ENCODE peak calls at places on chromosomes 7 and 10, in six cellular contexts. B is spleen, T is HCT116, V is ovary, R is Peyer's patch, U is OCI-LY7. W is an unnamed sample.
A peak's percentile ranks its signal among the peaks of the same experiment; 100 is the strongest.

GRCh38 chr7:336810-337566 is 47.0 kb downstream of the FOXL3 start:
- DNase-seq in B (peak; percentile 69), U (no peak), T (no peak), R (no peak), V (no peak), W (no peak)

GRCh38 chr7:80623465-80624252 is 14.8 kb upstream of the CD36 start:
- DNase-seq in V (no peak), T (no peak), U (no peak), R (no peak), B (no peak), W (no peak)

GRCh38 chr10:121518321-121518720 is 79.9 kb downstream of the FGFR2 start:
- DNase-seq in V (no peak), R (no peak), T (no peak), U (no peak), B (no peak), W (no peak)

GRCh38 chr7:47389923-47390630 is 191.8 kb downstream of the TNS3 start:
- DNase-seq in T (no peak), V (no peak), R (no peak), B (no peak), U (no peak), W (peak; percentile 18)

GRCh38 chr10:115844592-115844991 is 428.4 kb downstream of the GFRA1 start:
- DNase-seq in U (no peak), B (no peak), R (no peak), V (no peak), T (no peak), W (no peak)

GRCh38 chr7:120079704-120080103 is 193.3 kb upstream of the KCND2 start:
- DNase-seq in T (no peak), B (no peak), U (no peak), V (no peak), R (no peak), W (no peak)

GRCh38 chr7:92836489-92837213 is at the start of gene CDK6:
- DNase-seq in R (peak; percentile 63), B (peak; percentile 92), V (peak; percentile 60), T (no peak), U (peak; percentile 58), W (peak; percentile 85)

GRCh38 chr10:69650589-69651261 is 20.7 kb downstream of the FAM241B start:
- DNase-seq in U (no peak), V (no peak), B (peak; percentile 47), R (no peak), T (no peak), W (no peak)

GRCh38 chr10:44939691-44940401 is 19.8 kb upstream of the RASSF4 start:
- DNase-seq in T (no peak), B (no peak), U (no peak), V (no peak), R (no peak), W (no peak)

GRCh38 chr10:80938920-80939319 is 401.2 kb downstream of the SH2D4B start:
- DNase-seq in B (no peak), R (no peak), T (no peak), V (no peak), U (no peak), W (no peak)

GRCh38 chr10:78528749-78529204 is 495.1 kb downstream of the RPS24 start:
- DNase-seq in U (no peak), R (no peak), V (no peak), T (no peak), B (no peak), W (no peak)

GRCh38 chr7:104845541-104845940 is 168.5 kb upstream of the KMT2E start:
- DNase-seq in R (no peak), T (no peak), B (no peak), V (no peak), U (no peak), W (no peak)

GRCh38 chr7:55449205-55449991 is 84.3 kb downstream of the LANCL2 start:
- DNase-seq in R (no peak), T (no peak), B (no peak), V (no peak), U (no peak), W (peak; percentile 60)

GRCh38 chr10:86703176-86703575 is 34.9 kb downstream of the LDB3 start:
- DNase-seq in V (no peak), R (no peak), U (no peak), T (no peak), B (peak; percentile 67), W (no peak)

GRCh38 chr10:89516149-89516832 is 19.1 kb downstream of the SLC16A12 start:
- DNase-seq in B (no peak), R (no peak), V (peak; percentile 44), U (no peak), T (no peak), W (no peak)

GRCh38 chr10:127017406-127018297 is 112.4 kb downstream of the DOCK1 start:
- DNase-seq in V (no peak), U (no peak), B (no peak), T (no peak), R (no peak), W (no peak)

GRCh38 chr7:54978364-54979116 is 40.3 kb upstream of the EGFR start:
- DNase-seq in U (no peak), B (no peak), T (no peak), R (no peak), V (no peak), W (no peak)

GRCh38 chr7:88377421-88377820 is 70.7 kb upstream of the STEAP4 start:
- DNase-seq in B (no peak), U (no peak), R (no peak), V (no peak), T (peak; percentile 68), W (no peak)

GRCh38 chr7:98584830-98585229 is 32.3 kb upstream of the NPTX2 start:
- DNase-seq in R (no peak), V (no peak), T (no peak), B (no peak), U (no peak), W (no peak)

GRCh38 chr10:18618995-18619394 is 32.4 kb downstream of the NSUN6 start:
- DNase-seq in V (no peak), R (no peak), U (no peak), B (no peak), T (no peak), W (no peak)

GRCh38 chr7:29885626-29886025 is 79.3 kb downstream of the WIPF3 start:
- DNase-seq in T (no peak), V (no peak), B (no peak), R (no peak), U (no peak), W (no peak)

GRCh38 chr7:93119191-93119905 is 1.6 kb upstream of the SAMD9 start:
- DNase-seq in U (no peak), V (no peak), R (no peak), T (no peak), B (no peak), W (no peak)

GRCh38 chr10:28089467-28089866 is 90.6 kb upstream of the ODAD2 start:
- DNase-seq in B (no peak), V (no peak), U (no peak), T (peak; percentile 91), R (no peak), W (no peak)

GRCh38 chr10:79070611-79071534 is 2.1 kb downstream of the ZMIZ1 start:
- DNase-seq in U (no peak), R (no peak), V (peak; percentile 80), B (peak; percentile 90), T (no peak), W (peak; percentile 95)

GRCh38 chr7:38699481-38699880 is 68.3 kb upstream of the AMPH start:
- DNase-seq in V (no peak), T (no peak), R (no peak), B (no peak), U (no peak), W (no peak)

GRCh38 chr7:135262623-135263320 is 29.1 kb downstream of the STRA8 start:
- DNase-seq in T (no peak), B (no peak), V (no peak), R (no peak), U (no peak), W (no peak)

DNA sequence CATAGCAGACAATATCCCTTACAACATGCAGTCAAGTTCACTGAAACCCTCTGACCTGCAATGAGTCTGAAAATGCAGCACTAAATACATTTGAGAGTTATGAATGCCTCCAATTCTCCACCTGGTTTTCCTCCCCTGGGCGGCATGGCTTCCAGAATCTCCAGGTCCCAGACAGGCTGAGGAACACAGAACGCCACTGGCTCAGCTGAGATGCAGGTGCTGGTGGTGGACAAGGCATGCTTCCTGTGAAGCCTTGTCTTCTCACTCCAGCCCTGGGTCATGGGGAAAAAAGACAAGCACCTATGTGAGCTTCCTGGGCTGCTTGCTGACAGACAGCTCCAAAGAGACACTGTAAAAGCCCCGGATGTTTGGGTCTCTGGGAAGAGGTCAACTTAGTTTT is 127.6 kb downstream of the EMX2 start:
- DNase-seq in B (no peak), R (no peak), V (no peak), U (no peak), T (no peak), W (no peak)
- H3K27ac ChIP-seq in B (no peak overlapping the region), R (no peak overlapping the region), V (no peak overlapping the region), U (no peak overlapping the region), T (no peak overlapping the region), W (no peak overlapping the region)

GRCh38 chr7:28083998-28084985 is 96.3 kb downstream of the JAZF1 start:
- DNase-seq in V (no peak), R (no peak), B (no peak), T (no peak), U (no peak), W (no peak)
- H3K27ac ChIP-seq in V (no peak overlapping the region), R (no peak overlapping the region), B (peak overlapping the region; percentile 57), T (no peak overlapping the region), U (no peak overlapping the region), W (peak overlapping the region; percentile 33)

GRCh38 chr10:117318909-117319308 is 56.3 kb downstream of the PDZD8 start:
- DNase-seq in T (no peak), R (no peak), V (no peak), B (no peak), U (no peak), W (no peak)

GRCh38 chr10:117324367-117324766 is 50.9 kb downstream of the PDZD8 start:
- DNase-seq in B (no peak), U (no peak), V (no peak), T (no peak), R (no peak), W (no peak)

GRCh38 chr10:117322258-117322657 is 53.0 kb downstream of the PDZD8 start:
- DNase-seq in U (no peak), T (no peak), V (no peak), B (no peak), R (no peak), W (no peak)

GRCh38 chr10:117320050-117320665 is 55.1 kb downstream of the PDZD8 start:
- DNase-seq in U (peak; percentile 27), V (no peak), B (no peak), R (no peak), T (no peak), W (no peak)
- H3K27ac ChIP-seq in U (no peak overlapping the region), V (no peak overlapping the region), B (no peak overlapping the region), R (no peak overlapping the region), T (no peak overlapping the region), W (no peak overlapping the region)

GRCh38 chr7:74544706-74545469 is 91.2 kb downstream of the GTF2IRD1 start:
- DNase-seq in B (no peak), R (no peak), V (no peak), U (peak; percentile 68), T (peak; percentile 34), W (peak; percentile 72)

DNA sequence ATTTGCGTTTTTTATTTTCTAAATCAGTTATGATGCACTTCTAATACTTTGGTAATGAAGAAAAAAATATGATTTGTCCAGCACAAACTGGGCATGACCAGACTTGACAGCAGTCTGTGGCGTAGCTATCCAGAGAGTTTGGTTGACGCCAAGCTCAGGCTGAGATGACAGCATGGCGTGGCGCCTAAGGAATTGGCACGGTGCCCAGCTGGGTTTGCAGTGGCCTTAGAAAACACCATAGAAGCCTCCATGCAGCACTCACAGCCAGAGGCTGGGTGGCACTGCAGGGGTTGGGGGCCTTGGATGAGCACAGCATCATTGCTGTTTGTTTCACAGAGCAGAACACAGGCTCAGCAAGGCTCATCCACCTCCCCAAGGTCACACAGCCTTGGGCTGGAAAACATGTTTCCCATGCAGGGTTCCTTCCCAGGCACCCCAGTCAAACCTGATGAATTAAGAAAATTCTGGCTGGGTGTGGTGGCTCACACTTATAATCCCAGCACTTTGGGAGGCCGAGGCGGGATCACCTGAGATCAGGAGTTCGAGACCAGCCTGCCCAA is 88.9 kb downstream of the GTF2IRD1 start:
- DNase-seq in T (no peak), V (no peak), R (no peak), B (no peak), U (no peak), W (no peak)
- H3K27ac ChIP-seq in T (no peak overlapping the region), V (no peak overlapping the region), R (no peak overlapping the region), B (no peak overlapping the region), U (no peak overlapping the region), W (no peak overlapping the region)

W was measured in upper lobe of right lung.